ENCODE peak calls at places on chromosomes 4 and X, in seven cellular contexts. T, F, W, Z, X, K and I are unnamed samples.

GRCh38 chr4:12791536-12791935 is 692.6 kb downstream of the RAB28 start:
- DNase-seq in T (no peak), F (peak), W (no peak), Z (no peak), X (no peak), K (no peak), I (peak)

GRCh38 chrX:1754077-1754476 is 139.2 kb downstream of the ASMT start:
- DNase-seq in T (no peak), F (peak), W (no peak), Z (no peak), X (no peak), K (no peak), I (peak)

GRCh38 chr4:2469192-2469984 is 482 bp downstream of the RNF4 start:
- DNase-seq in T (peak), F (peak), W (peak), Z (peak), X (peak), K (peak), I (peak)

GRCh38 chrX:53681661-53682060 is 4.9 kb downstream of the HUWE1 start:
- DNase-seq in T (peak), F (no peak), W (peak), Z (no peak), X (no peak), K (no peak), I (no peak)

GRCh38 chr4:184991860-184992259 is 26.4 kb upstream of the HELT start:
- DNase-seq in T (no peak), F (no peak), W (no peak), Z (no peak), X (no peak), K (no peak), I (no peak)

GRCh38 chr4:55356991-55357461 is 11.0 kb downstream of the SRD5A3 start:
- DNase-seq in T (peak), F (peak), W (peak), Z (no peak), X (no peak), K (no peak), I (peak)

GRCh38 chrX:115393271-115393670 is 103.8 kb downstream of the LUZP4 start:
- DNase-seq in T (peak), F (peak), W (peak), Z (no peak), X (no peak), K (no peak), I (peak)

GRCh38 chrX:39518451-39519212 is 579.1 kb downstream of the BCOR start:
- DNase-seq in T (no peak), F (no peak), W (no peak), Z (peak), X (no peak), K (no peak), I (no peak)

GRCh38 chr4:54165011-54165410 is 64.1 kb upstream of the PDGFRA start:
- DNase-seq in T (no peak), F (peak), W (no peak), Z (no peak), X (no peak), K (no peak), I (peak)

GRCh38 chr4:7351014-7351413 is 83.7 kb downstream of the PSAPL1 start:
- DNase-seq in T (no peak), F (no peak), W (no peak), Z (no peak), X (no peak), K (no peak), I (no peak)

GRCh38 chrX:70196961-70197805 is 19.9 kb downstream of the DGAT2L6 start:
- DNase-seq in T (peak), F (peak), W (peak), Z (peak), X (peak), K (peak), I (peak)

GRCh38 chr4:72951147-72951546 is 118.4 kb downstream of the COX18 start:
- DNase-seq in T (no peak), F (no peak), W (no peak), Z (no peak), X (no peak), K (no peak), I (no peak)

GRCh38 chr4:88792268-88792781 is 94.7 kb upstream of the NAP1L5 start:
- DNase-seq in T (peak), F (peak), W (peak), Z (no peak), X (no peak), K (no peak), I (peak)

GRCh38 chr4:288891-289290 is 16.4 kb downstream of the ZNF732 start:
- DNase-seq in T (peak), F (peak), W (peak), Z (no peak), X (no peak), K (no peak), I (peak)

GRCh38 chrX:153214934-153215333 is 35.9 kb downstream of the MAGEA1 start:
- DNase-seq in T (no peak), F (no peak), W (no peak), Z (peak), X (no peak), K (no peak), I (no peak)

GRCh38 chr4:108854781-108855180 is 91.9 kb upstream of the ETNPPL start:
- DNase-seq in T (no peak), F (no peak), W (no peak), Z (no peak), X (no peak), K (no peak), I (no peak)

GRCh38 chr4:94758700-94759399 is 1.1 kb downstream of the BMPR1B start:
- DNase-seq in T (no peak), F (no peak), W (peak), Z (no peak), X (no peak), K (no peak), I (peak)

GRCh38 chrX:149939271-149940014 is 1.2 kb upstream of the EOLA2 start:
- DNase-seq in T (peak), F (peak), W (peak), Z (peak), X (peak), K (peak), I (peak)